ENCODE peak calls at places on chromosomes 11 and 22, in nine cellular contexts. X, R, B, Z, D, V, U, K and C are unnamed samples.

GRCh38 chr11:65592840-65593517 is 2.6 kb downstream of the KCNK7 start:
- DNase-seq in X (no peak), R (no peak), B (no peak), Z (no peak), D (no peak), V (no peak), U (no peak), K (no peak), C (no peak)

GRCh38 chr11:3353066-3353465 is 25.9 kb downstream of the ZNF195 start:
- DNase-seq in X (no peak), R (no peak), B (no peak), Z (peak; percentile 14), D (no peak), V (no peak), U (no peak), K (no peak), C (no peak)

GRCh38 chr22:32746715-32747114 is 54.8 kb upstream of the TIMP3 start:
- DNase-seq in X (no peak), R (no peak), B (no peak), Z (no peak), D (no peak), V (no peak), U (no peak), K (no peak), C (no peak)

GRCh38 chr11:31815743-31816466 is 4.8 kb upstream of the PAX6 start:
- DNase-seq in X (no peak), R (no peak), B (no peak), Z (no peak), D (peak; percentile 6), V (no peak), U (no peak), K (no peak), C (no peak)

GRCh38 chr11:73810637-73811036 is 23.0 kb downstream of the MRPL48 start:
- DNase-seq in X (no peak), R (no peak), B (no peak), Z (no peak), D (no peak), V (no peak), U (no peak), K (no peak), C (no peak)

GRCh38 chr11:117044287-117045035 is 53.8 kb downstream of the SIK3 start:
- DNase-seq in X (no peak), R (no peak), B (peak; percentile 45), Z (no peak), D (no peak), V (no peak), U (no peak), K (no peak), C (no peak)

GRCh38 chr11:123318623-123319022 is 111.4 kb upstream of the GRAMD1B start:
- DNase-seq in X (no peak), R (no peak), B (no peak), Z (no peak), D (no peak), V (no peak), U (no peak), K (no peak), C (no peak)

GRCh38 chr22:32590556-32590955 is 115.9 kb downstream of the FBXO7 start:
- DNase-seq in X (no peak), R (no peak), B (no peak), Z (no peak), D (no peak), V (no peak), U (no peak), K (no peak), C (no peak)

GRCh38 chr11:44775366-44776356 is 48.9 kb downstream of the TSPAN18 start:
- DNase-seq in X (peak; percentile 91), R (peak; percentile 60), B (peak; percentile 70), Z (peak; percentile 56), D (peak; percentile 80), V (peak; percentile 79), U (no peak), K (peak; percentile 48), C (peak; percentile 12)